ENCODE peak calls at places on chromosomes 16 and 17, in eight cellular contexts. B is iPS DF 19.7; A is NB4; X is stimulated activated CD4-positive, alpha-beta T cell treated with anti-CD3 and anti-CD28 coated beads, Interleukin-1b, Interleukin-23, amount 100 ng/mL, for 1 hour; Y is neuronal stem cell; W is non-pigmented ciliary epithelial cell; Z is AG10803; U is cortex of kidney. G is an unnamed sample.

GRCh38 chr16:6012716-6013115 is 915.1 kb upstream of the EEF2KMT start:
- DNase-seq in B (no peak), A (no peak), X (no peak), Y (no peak), W (no peak), Z (no peak), U (no peak), G (no peak)

GRCh38 chr16:3188925-3189825 is 1.2 kb downstream of the OR1F1 start:
- DNase-seq in B (no peak), A (peak; percentile 64), X (no peak), Y (no peak), W (no peak), Z (peak; percentile 58), U (no peak), G (peak; percentile 50)

GRCh38 chr16:24102120-24102740 is 153.9 kb upstream of the CACNG3 start:
- DNase-seq in B (no peak), A (peak; percentile 12), X (no peak), Y (no peak), W (no peak), Z (no peak), U (no peak), G (no peak)

GRCh38 chr17:50908860-50909764 is 43.0 kb upstream of the TOB1 start:
- DNase-seq in B (no peak), A (peak; percentile 27), X (no peak), Y (no peak), W (no peak), Z (no peak), U (no peak), G (no peak)

GRCh38 chr17:80942360-80943345 is 49.0 kb upstream of the CHMP6 start:
- DNase-seq in B (no peak), A (no peak), X (no peak), Y (no peak), W (no peak), Z (peak; percentile 91), U (no peak), G (peak; percentile 91)

GRCh38 chr16:85129846-85130706 is 17.8 kb upstream of the CIBAR2 start:
- DNase-seq in B (no peak), A (no peak), X (no peak), Y (no peak), W (no peak), Z (peak; percentile 77), U (no peak), G (peak; percentile 74)

GRCh38 chr16:4005281-4005680 is 111.0 kb downstream of the ADCY9 start:
- DNase-seq in B (no peak), A (no peak), X (no peak), Y (no peak), W (no peak), Z (no peak), U (no peak), G (no peak)

GRCh38 chr17:47959825-47960655 is 2.4 kb upstream of the PRR15L start:
- DNase-seq in B (no peak), A (no peak), X (no peak), Y (no peak), W (no peak), Z (no peak), U (no peak), G (no peak)

GRCh38 chr17:61368832-61369468 is 30.7 kb upstream of the TBX2 start:
- DNase-seq in B (no peak), A (no peak), X (no peak), Y (no peak), W (no peak), Z (no peak), U (no peak), G (no peak)

GRCh38 chr17:40813804-40814203 is 8.6 kb downstream of the KRT10 start:
- DNase-seq in B (no peak), A (no peak), X (no peak), Y (no peak), W (no peak), Z (no peak), U (no peak), G (no peak)

GRCh38 chr17:49327835-49328784 is 33.9 kb downstream of the ZNF652 start:
- DNase-seq in B (no peak), A (peak; percentile 65), X (no peak), Y (no peak), W (no peak), Z (no peak), U (no peak), G (no peak)

GRCh38 chr16:11916524-11917285 is 949 bp upstream of the GSPT1 start:
- DNase-seq in B (no peak), A (no peak), X (no peak), Y (no peak), W (no peak), Z (peak; percentile 21), U (no peak), G (no peak)

GRCh38 chr17:45342306-45342705 is 25.5 kb upstream of the MAP3K14 start:
- DNase-seq in B (no peak), A (no peak), X (no peak), Y (no peak), W (no peak), Z (no peak), U (no peak), G (no peak)

GRCh38 chr16:88787579-88788314 is 2.7 kb upstream of the PIEZO1 start:
- DNase-seq in B (no peak), A (no peak), X (no peak), Y (no peak), W (no peak), Z (no peak), U (no peak), G (no peak)

GRCh38 chr16:49679085-49679484 is 176.8 kb downstream of the ZNF423 start:
- DNase-seq in B (no peak), A (no peak), X (no peak), Y (no peak), W (no peak), Z (no peak), U (no peak), G (no peak)